ENCODE peak calls at places on chromosomes 6 and 20, in four cellular contexts. X is HFFc6, L is T-helper 9 cell, S is tibial nerve. D is an unnamed sample.

GRCh38 chr6:66735106-66735890 is 1028.3 kb upstream of the EYS start:
- DNase-seq in X (no peak), L (no peak), S (no peak), D (no peak)

GRCh38 chr6:112311950-112312547 is 35.1 kb upstream of the RFPL4B start:
- DNase-seq in X (peak; percentile 33), L (no peak), S (no peak), D (peak; percentile 52)

GRCh38 chr6:19417713-19418112 is 419.5 kb upstream of the ID4 start:
- DNase-seq in X (peak; percentile 72), L (no peak), S (no peak), D (no peak)

GRCh38 chr20:50163570-50164317 is 10.2 kb upstream of the PEDS1 start:
- DNase-seq in X (no peak), L (no peak), S (peak; percentile 68), D (peak; percentile 57)

GRCh38 chr6:151763938-151764680 is 43.4 kb upstream of the ESR1 start:
- DNase-seq in X (peak; percentile 91), L (no peak), S (peak; percentile 91), D (peak; percentile 90)

GRCh38 chr20:59010995-59011873 is 4.2 kb upstream of the CTSZ start:
- DNase-seq in X (peak; percentile 81), L (no peak), S (no peak), D (peak; percentile 90)

GRCh38 chr20:24785141-24785924 is 163.7 kb upstream of the CST7 start:
- DNase-seq in X (peak; percentile 70), L (no peak), S (no peak), D (peak; percentile 76)

GRCh38 chr20:21232546-21233280 is 70.4 kb upstream of the XRN2 start:
- DNase-seq in X (no peak), L (no peak), S (no peak), D (no peak)

GRCh38 chr6:5941188-5941587 is 65.5 kb downstream of the NRN1 start:
- DNase-seq in X (no peak), L (no peak), S (no peak), D (peak; percentile 48)

GRCh38 chr20:21515300-21516179 is 1.7 kb upstream of the NKX2-2 start:
- DNase-seq in X (no peak), L (no peak), S (no peak), D (no peak)

GRCh38 chr20:588932-589672 is 21.0 kb downstream of the TCF15 start:
- DNase-seq in X (no peak), L (no peak), S (no peak), D (no peak)